ENCODE peak calls at places on chromosomes 4 and X, in five cellular contexts. Q is stromal cell of bone marrow; D is stimulated activated CD4-positive, alpha-beta T cell treated with anti-CD3 and anti-CD28 coated beads, TNF-alpha, amount 100 ng/mL, for 24 hours; Z is NCI-H1930; P is hepatocyte. L is an unnamed sample.
A peak's percentile ranks its signal among the peaks of the same experiment; 100 is the strongest.

GRCh38 chrX:10524578-10524977 is 95.8 kb downstream of the MID1 start:
- DNase-seq in Q (no peak), D (no peak), Z (no peak), P (no peak), L (no peak)

GRCh38 chr4:145565328-145565727 is 53.9 kb upstream of the MMAA start:
- DNase-seq in Q (peak; percentile 72), D (no peak), Z (no peak), P (no peak), L (no peak)

GRCh38 chr4:169070071-169070894 is 60.2 kb upstream of the CBR4 start:
- DNase-seq in Q (peak; percentile 91), D (no peak), Z (no peak), P (peak; percentile 73), L (no peak)

GRCh38 chr4:135515295-135515694 is 1313.7 kb upstream of the PABPC4L start:
- DNase-seq in Q (no peak), D (no peak), Z (no peak), P (no peak), L (no peak)

GRCh38 chrX:3939967-3940610 is 226.6 kb upstream of the PRKX start:
- DNase-seq in Q (no peak), D (no peak), Z (peak; percentile 22), P (peak; percentile 42), L (no peak)

GRCh38 chr4:94304365-94304971 is 38.2 kb downstream of the HPGDS start:
- DNase-seq in Q (no peak), D (no peak), Z (no peak), P (peak; percentile 47), L (no peak)

GRCh38 chr4:14184265-14184664 is 556.7 kb upstream of the BOD1L1 start:
- DNase-seq in Q (no peak), D (no peak), Z (no peak), P (no peak), L (no peak)

GRCh38 chr4:37635155-37635554 is 51.0 kb downstream of the RELL1 start:
- DNase-seq in Q (no peak), D (no peak), Z (no peak), P (no peak), L (no peak)

GRCh38 chrX:150774798-150775568 is 81.8 kb downstream of the MTMR1 start:
- DNase-seq in Q (no peak), D (no peak), Z (no peak), P (no peak), L (no peak)

GRCh38 chr4:37644962-37645361 is 41.2 kb downstream of the RELL1 start:
- DNase-seq in Q (peak; percentile 71), D (no peak), Z (no peak), P (no peak), L (no peak)

GRCh38 chrX:63426519-63426918 is 75.4 kb upstream of the SPIN4 start:
- DNase-seq in Q (no peak), D (no peak), Z (no peak), P (no peak), L (no peak)

GRCh38 chr4:94654714-94655113 is 103.0 kb upstream of the BMPR1B start:
- DNase-seq in Q (no peak), D (no peak), Z (no peak), P (no peak), L (no peak)

GRCh38 chrX:23503835-23504539 is 163.3 kb upstream of the PRDX4 start:
- DNase-seq in Q (peak; percentile 54), D (no peak), Z (peak; percentile 3), P (peak; percentile 89), L (no peak)

GRCh38 chr4:125111352-125111751 is 203.4 kb upstream of the FAT4 start:
- DNase-seq in Q (no peak), D (no peak), Z (no peak), P (no peak), L (no peak)

GRCh38 chrX:130120321-130120731 is 10.0 kb upstream of the ELF4 start:
- DNase-seq in Q (no peak), D (no peak), Z (peak; percentile 2), P (peak; percentile 53), L (no peak)

GRCh38 chr4:24330198-24330972 is 254.0 kb downstream of the DHX15 start:
- DNase-seq in Q (peak; percentile 50), D (no peak), Z (no peak), P (no peak), L (no peak)

GRCh38 chr4:38011484-38012162 is 51.4 kb downstream of the PTTG2 start:
- DNase-seq in Q (no peak), D (no peak), Z (no peak), P (no peak), L (no peak)

GRCh38 chrX:9532349-9532748 is 67.5 kb downstream of the TBL1X start:
- DNase-seq in Q (no peak), D (no peak), Z (no peak), P (no peak), L (no peak)

GRCh38 chrX:70411475-70411874 is 11.6 kb upstream of the GDPD2 start:
- DNase-seq in Q (no peak), D (no peak), Z (no peak), P (no peak), L (no peak)

GRCh38 chrX:13428055-13428786 is 108.4 kb upstream of the ATXN3L start:
- DNase-seq in Q (peak; percentile 64), D (no peak), Z (no peak), P (peak; percentile 11), L (no peak)

GRCh38 chrX:129956765-129957164 is 25.7 kb upstream of the BCORL1 start:
- DNase-seq in Q (no peak), D (no peak), Z (no peak), P (no peak), L (no peak)

L was measured in posterior vena cava.